ENCODE peak calls at places on chromosomes 3 and 15, in six cellular contexts. V is breast epithelium, M is Peyer's patch, K is progenitor cell of endocrine pancreas, S is sigmoid colon, L is RWPE1. A is an unnamed sample.

GRCh38 chr15:32983679-32984078 is 210.8 kb downstream of the FMN1 start:
- DNase-seq in L (no peak), S (no peak), M (no peak), K (no peak), V (no peak), A (no peak)

GRCh38 chr3:169345662-169346331 is 317.7 kb downstream of the MECOM start:
- DNase-seq in L (no peak), M (no peak), V (no peak), K (no peak), S (no peak), A (no peak)

GRCh38 chr3:67044295-67044694 is 46.2 kb downstream of the KBTBD8 start:
- DNase-seq in V (no peak), K (no peak), L (no peak), M (no peak), S (no peak), A (no peak)

GRCh38 chr15:30904812-30905211 is 1.1 kb downstream of the FAN1 start:
- DNase-seq in M (no peak), S (no peak), L (no peak), K (no peak), V (no peak), A (no peak)

GRCh38 chr3:100335137-100335833 is 728 bp downstream of the NIT2 start:
- DNase-seq in S (no peak), V (no peak), K (no peak), L (peak), M (peak), A (no peak)

GRCh38 chr3:63886843-63887242 is 23.2 kb downstream of the ATXN7 start:
- DNase-seq in M (no peak), S (no peak), V (no peak), K (no peak), L (no peak), A (no peak)

GRCh38 chr15:31106495-31107300 is 5.2 kb upstream of the TRPM1 start:
- DNase-seq in V (no peak), M (no peak), S (no peak), K (no peak), L (no peak), A (no peak)

GRCh38 chr3:13122101-13123055 is 49.1 kb upstream of the IQSEC1 start:
- DNase-seq in M (no peak), V (no peak), L (no peak), S (peak), K (no peak), A (no peak)

GRCh38 chr15:28112101-28112760 is 13.1 kb upstream of the OCA2 start:
- DNase-seq in S (peak), L (no peak), V (no peak), M (no peak), K (no peak), A (no peak)

GRCh38 chr3:12235691-12236090 is 53.2 kb upstream of the PPARG start:
- DNase-seq in K (no peak), V (no peak), M (no peak), S (no peak), L (peak), A (no peak)

GRCh38 chr3:20061331-20061730 is 21.1 kb downstream of the KAT2B start:
- DNase-seq in M (no peak), V (no peak), L (no peak), S (no peak), K (no peak), A (no peak)

GRCh38 chr15:69407719-69408400 is 6.3 kb upstream of the KIF23 start:
- DNase-seq in M (no peak), S (no peak), L (no peak), K (no peak), V (no peak), A (no peak)

GRCh38 chr15:25624504-25625172 is 185.8 kb upstream of the UBE3A start:
- DNase-seq in L (no peak), K (no peak), V (no peak), M (no peak), S (no peak), A (no peak)

GRCh38 chr3:149726716-149727407 is 25.4 kb downstream of the COMMD2 start:
- DNase-seq in M (no peak), L (no peak), K (no peak), V (no peak), S (no peak), A (no peak)

GRCh38 chr3:160195106-160195505 is 30.1 kb upstream of the C3orf80 start:
- DNase-seq in K (no peak), L (no peak), M (no peak), V (no peak), S (no peak), A (no peak)

GRCh38 chr3:132210476-132211346 is 106.5 kb upstream of the ACP3 start:
- DNase-seq in V (no peak), M (no peak), S (no peak), K (peak), L (peak), A (no peak)

GRCh38 chr15:62847900-62848489 is 194.6 kb upstream of the TPM1 start:
- DNase-seq in K (peak), M (peak), L (peak), S (peak), V (no peak), A (no peak)

DNA sequence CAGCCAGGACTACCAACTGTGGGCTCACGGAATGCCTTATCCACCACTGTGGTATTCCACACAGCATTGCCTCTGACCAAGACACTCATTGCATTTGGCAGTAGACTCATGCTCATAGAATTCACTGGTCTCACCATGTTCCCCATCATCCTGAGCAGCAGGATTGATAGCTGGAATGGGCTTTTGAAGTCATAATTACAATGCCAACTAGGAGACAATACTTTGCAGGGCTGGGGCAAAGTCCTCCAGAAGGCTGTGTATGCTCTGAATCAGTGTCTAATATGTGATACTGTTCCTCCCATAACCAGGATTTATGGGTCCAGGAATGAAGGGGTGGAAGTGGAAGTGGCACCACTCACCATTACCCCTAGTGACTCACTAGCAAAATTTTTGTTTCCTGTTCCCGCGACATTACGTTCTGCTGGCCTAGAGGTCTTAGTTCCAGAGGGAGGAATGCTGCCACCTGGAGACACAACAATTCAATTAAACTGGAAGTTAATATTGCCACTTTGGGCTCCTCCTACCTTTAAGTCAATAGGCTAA is 58.6 kb upstream of the CCDC80 start:
- DNase-seq in V (no peak), M (no peak), S (no peak), K (no peak), L (no peak), A (no peak)
- TF ChIP-seq CTCF in V (no peak), M (no peak), S (no peak), K (no peak), L (no peak), A (no peak)

GRCh38 chr15:92079047-92079446 is 225.5 kb downstream of the SLCO3A1 start:
- DNase-seq in K (no peak), L (no peak), S (no peak), V (no peak), M (no peak), A (no peak)
- TF ChIP-seq CTCF in K (peak), L (peak), S (no peak), V (no peak), M (no peak), A (peak)

GRCh38 chr15:79294075-79294474 is 11.6 kb downstream of the ANKRD34C start:
- DNase-seq in L (no peak), K (no peak), M (no peak), V (no peak), S (no peak), A (no peak)

GRCh38 chr15:79290642-79291275 is 8.2 kb downstream of the ANKRD34C start:
- DNase-seq in K (no peak), V (no peak), S (no peak), L (no peak), M (no peak), A (no peak)

GRCh38 chr15:79292011-79292410 is 9.5 kb downstream of the ANKRD34C start:
- DNase-seq in S (no peak), K (no peak), L (no peak), V (no peak), M (no peak), A (no peak)

GRCh38 chr15:79299836-79300235 is 11.1 kb upstream of the TMED3 start:
- DNase-seq in M (no peak), L (no peak), K (no peak), S (no peak), V (no peak), A (no peak)

DNA sequence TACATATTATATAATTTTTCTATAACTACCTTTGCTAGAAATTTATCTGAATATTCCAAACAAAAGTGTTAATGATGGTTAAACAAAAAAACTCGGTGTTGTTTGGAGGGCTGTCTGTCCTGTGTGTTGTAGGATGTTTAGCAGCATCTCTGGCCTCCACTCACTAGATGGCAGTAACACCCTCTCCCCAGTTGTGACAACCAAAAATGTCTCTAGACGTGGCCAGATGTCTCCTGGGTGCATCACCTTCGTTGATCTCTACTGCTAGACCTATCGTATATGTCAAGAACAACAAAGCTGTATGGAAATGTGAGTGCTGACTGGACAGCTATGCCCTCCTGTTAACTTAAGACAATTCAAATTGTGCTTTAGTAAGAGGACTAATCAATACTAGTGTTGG is 14.1 kb downstream of the ANKRD34C start:
- DNase-seq in S (no peak), K (no peak), L (no peak), V (no peak), M (no peak), A (no peak)
- TF ChIP-seq CTCF in S (no peak), K (peak), L (no peak), V (no peak), M (no peak), A (no peak)

DNA sequence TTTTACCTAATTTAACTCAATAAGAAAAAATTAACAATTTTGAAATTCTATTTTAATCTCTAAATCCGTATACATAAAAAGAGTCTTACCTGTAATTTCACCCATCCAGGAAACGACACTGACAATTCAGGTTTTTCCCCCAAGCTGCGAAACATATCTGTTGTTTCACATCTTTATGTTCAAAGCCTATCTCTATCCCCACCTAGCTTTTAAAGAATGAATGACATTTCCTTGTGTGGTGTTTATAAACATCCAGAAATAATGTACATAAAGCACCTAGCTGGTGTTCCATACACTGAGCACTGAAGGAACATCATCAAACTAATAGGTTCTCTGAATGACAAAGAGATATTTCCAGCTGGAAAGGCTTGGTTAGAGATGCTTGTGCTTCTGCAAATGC is 867.8 kb downstream of the SQOR start:
- DNase-seq in V (no peak), K (no peak), M (no peak), S (no peak), L (no peak), A (no peak)
- TF ChIP-seq CTCF in V (no peak), K (no peak), M (no peak), S (no peak), L (no peak), A (no peak)

GRCh38 chr3:179558742-179559364 is 3.9 kb upstream of the ACTL6A start:
- DNase-seq in V (no peak), M (peak), S (peak), K (peak), L (peak), A (peak)

GRCh38 chr3:179560791-179561190 is 1.9 kb upstream of the ACTL6A start:
- DNase-seq in S (no peak), L (no peak), K (no peak), M (no peak), V (no peak), A (no peak)

GRCh38 chr3:179562467-179563297 is at the start of gene ACTL6A:
- DNase-seq in V (peak), M (peak), S (peak), K (peak), L (peak), A (peak)

GRCh38 chr3:179565496-179565895 is 2.8 kb downstream of the ACTL6A start:
- DNase-seq in L (no peak), M (no peak), V (no peak), K (no peak), S (no peak), A (no peak)

DNA sequence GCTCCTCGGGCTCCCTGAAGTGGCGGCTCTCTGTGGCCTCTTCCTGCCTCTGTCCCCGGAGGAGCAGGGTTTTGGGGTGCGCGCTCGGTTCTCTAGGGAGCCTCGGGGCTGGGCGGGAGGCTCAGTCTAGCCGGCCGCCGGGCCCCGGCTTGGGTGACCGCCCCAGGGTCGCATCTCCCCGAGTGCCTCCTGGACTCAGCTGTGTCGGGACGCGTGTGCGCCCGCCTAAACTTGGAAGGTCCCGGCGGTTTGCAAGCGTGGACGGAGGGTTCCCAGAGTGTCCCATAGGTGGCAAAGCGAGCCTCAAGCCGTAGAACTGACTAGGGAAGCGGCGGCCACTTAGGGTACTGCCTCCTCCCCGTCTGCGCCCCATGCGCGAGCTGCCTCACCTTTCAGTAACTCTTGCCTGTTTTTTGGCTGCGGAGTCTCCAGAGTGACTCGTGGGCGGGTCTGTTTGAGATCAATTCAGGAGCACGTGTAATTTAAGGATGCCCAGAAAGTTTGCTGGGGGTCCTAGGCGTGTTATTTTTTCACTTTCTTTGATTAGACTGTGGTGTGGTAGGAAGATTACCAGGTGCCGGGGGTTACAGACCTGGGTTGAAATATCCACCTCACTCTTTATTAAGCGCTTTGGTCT is 690 bp downstream of the ACTL6A start:
- DNase-seq in M (peak), K (peak), V (peak), S (peak), L (peak), A (peak)
- TF ChIP-seq CTCF in M (peak), K (peak), V (peak), S (peak), L (peak), A (peak)

DNA sequence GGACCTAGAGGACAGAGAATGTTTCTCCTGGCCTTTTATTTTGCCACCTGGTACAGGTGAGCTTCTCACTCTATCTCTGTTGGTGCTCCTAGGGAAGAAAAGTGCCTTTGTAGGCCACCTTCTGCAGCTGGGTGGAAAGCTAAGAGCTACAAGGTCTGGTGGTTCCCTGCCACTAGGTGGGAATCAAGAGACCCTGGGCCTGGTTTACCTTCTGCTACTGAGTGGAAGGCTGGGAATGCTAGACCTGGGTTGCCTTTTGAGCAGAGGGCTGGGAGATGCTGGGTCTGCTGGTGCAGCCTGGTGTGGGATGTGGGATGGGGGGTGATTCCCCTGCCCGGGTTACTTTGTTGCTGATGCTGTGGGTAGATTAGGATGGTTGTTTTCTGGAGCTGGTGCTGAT is 72.6 kb downstream of the EBLN2 start:
- DNase-seq in S (no peak), K (no peak), L (no peak), V (no peak), M (no peak), A (no peak)
- TF ChIP-seq CTCF in S (no peak), K (no peak), L (no peak), V (no peak), M (no peak), A (no peak)

A was measured in mesothelial cell of epicardium.